ENCODE peak calls at places on chromosomes 12 and 14, in four cellular contexts. One of them, this sample, is unnamed.

GRCh38 chr12:20212658-20213387 is 155.5 kb upstream of the PDE3A start:
- DNase-seq in endothelial cell of umbilical vein: peak
- DNase-seq in OCI-LY7: no peak
- DNase-seq in HFF-Myc: peak
- DNase-seq in this sample: peak

GRCh38 chr12:48996794-48997718 is 2.1 kb downstream of the DDN start:
- DNase-seq in endothelial cell of umbilical vein: peak
- DNase-seq in OCI-LY7: peak
- DNase-seq in HFF-Myc: no peak
- DNase-seq in this sample: no peak

GRCh38 chr14:100348253-100348729 is 25.2 kb downstream of the SLC25A47 start:
- DNase-seq in endothelial cell of umbilical vein: no peak
- DNase-seq in OCI-LY7: no peak
- DNase-seq in HFF-Myc: no peak
- DNase-seq in this sample: no peak

GRCh38 chr14:34667007-34667406 is 37.1 kb upstream of the SNX6 start:
- DNase-seq in endothelial cell of umbilical vein: no peak
- DNase-seq in OCI-LY7: no peak
- DNase-seq in HFF-Myc: no peak
- DNase-seq in this sample: no peak

GRCh38 chr14:50954811-50955372 is 10.6 kb upstream of the PYGL start:
- DNase-seq in endothelial cell of umbilical vein: peak
- DNase-seq in OCI-LY7: peak
- DNase-seq in HFF-Myc: peak
- DNase-seq in this sample: no peak

GRCh38 chr12:124620606-124621295 is 53.3 kb upstream of the NCOR2 start:
- DNase-seq in endothelial cell of umbilical vein: no peak
- DNase-seq in OCI-LY7: no peak
- DNase-seq in HFF-Myc: no peak
- DNase-seq in this sample: peak

GRCh38 chr14:50542941-50543418 is 10.6 kb upstream of the MAP4K5 start:
- DNase-seq in endothelial cell of umbilical vein: peak
- DNase-seq in OCI-LY7: peak
- DNase-seq in HFF-Myc: no peak
- DNase-seq in this sample: no peak

GRCh38 chr12:103130564-103130963 is 173.1 kb downstream of the ASCL1 start:
- DNase-seq in endothelial cell of umbilical vein: no peak
- DNase-seq in OCI-LY7: no peak
- DNase-seq in HFF-Myc: no peak
- DNase-seq in this sample: no peak

GRCh38 chr12:80902711-80903110 is 35.0 kb downstream of the LIN7A start:
- DNase-seq in endothelial cell of umbilical vein: no peak
- DNase-seq in OCI-LY7: no peak
- DNase-seq in HFF-Myc: no peak
- DNase-seq in this sample: no peak

GRCh38 chr12:75859868-75860267 is 171.7 kb downstream of the PHLDA1 start:
- DNase-seq in endothelial cell of umbilical vein: no peak
- DNase-seq in OCI-LY7: no peak
- DNase-seq in HFF-Myc: no peak
- DNase-seq in this sample: no peak

GRCh38 chr14:95192306-95192705 is 35.0 kb upstream of the DICER1 start:
- DNase-seq in endothelial cell of umbilical vein: no peak
- DNase-seq in OCI-LY7: no peak
- DNase-seq in HFF-Myc: no peak
- DNase-seq in this sample: no peak

GRCh38 chr14:60222820-60223219 is 26.2 kb upstream of the PPM1A start:
- DNase-seq in endothelial cell of umbilical vein: no peak
- DNase-seq in OCI-LY7: no peak
- DNase-seq in HFF-Myc: no peak
- DNase-seq in this sample: no peak

GRCh38 chr14:78164226-78164853 is 5.8 kb upstream of the NRXN3 start:
- DNase-seq in endothelial cell of umbilical vein: no peak
- DNase-seq in OCI-LY7: peak
- DNase-seq in HFF-Myc: no peak
- DNase-seq in this sample: no peak

GRCh38 chr12:4050340-4050739 is 177.1 kb upstream of the PARP11 start:
- DNase-seq in endothelial cell of umbilical vein: no peak
- DNase-seq in OCI-LY7: no peak
- DNase-seq in HFF-Myc: no peak
- DNase-seq in this sample: no peak

GRCh38 chr12:87082756-87083155 is 826.6 kb upstream of the MGAT4C start:
- DNase-seq in endothelial cell of umbilical vein: no peak
- DNase-seq in OCI-LY7: no peak
- DNase-seq in HFF-Myc: no peak
- DNase-seq in this sample: no peak

GRCh38 chr12:113167868-113168267 is 17.4 kb downstream of the DDX54 start:
- DNase-seq in endothelial cell of umbilical vein: no peak
- DNase-seq in OCI-LY7: no peak
- DNase-seq in HFF-Myc: no peak
- DNase-seq in this sample: no peak

GRCh38 chr14:105092124-105092911 is 27.1 kb upstream of the GPR132 start:
- DNase-seq in endothelial cell of umbilical vein: no peak
- DNase-seq in OCI-LY7: no peak
- DNase-seq in HFF-Myc: no peak
- DNase-seq in this sample: no peak

GRCh38 chr12:78759387-78759786 is 105.2 kb upstream of the SYT1 start:
- DNase-seq in endothelial cell of umbilical vein: peak
- DNase-seq in OCI-LY7: no peak
- DNase-seq in HFF-Myc: peak
- DNase-seq in this sample: no peak

GRCh38 chr14:100292776-100293461 is 13.3 kb downstream of the SLC25A29 start:
- DNase-seq in endothelial cell of umbilical vein: no peak
- DNase-seq in OCI-LY7: no peak
- DNase-seq in HFF-Myc: no peak
- DNase-seq in this sample: no peak

GRCh38 chr12:64733857-64734256 is 25.3 kb downstream of the GNS start:
- DNase-seq in endothelial cell of umbilical vein: peak
- DNase-seq in OCI-LY7: no peak
- DNase-seq in HFF-Myc: no peak
- DNase-seq in this sample: peak

GRCh38 chr12:13198921-13199320 is 2.4 kb downstream of the EMP1 start:
- DNase-seq in endothelial cell of umbilical vein: peak
- DNase-seq in OCI-LY7: no peak
- DNase-seq in HFF-Myc: no peak
- DNase-seq in this sample: no peak

GRCh38 chr14:65179918-65180724 is 77.8 kb upstream of the MAX start:
- DNase-seq in endothelial cell of umbilical vein: peak
- DNase-seq in OCI-LY7: peak
- DNase-seq in HFF-Myc: peak
- DNase-seq in this sample: peak

DNA sequence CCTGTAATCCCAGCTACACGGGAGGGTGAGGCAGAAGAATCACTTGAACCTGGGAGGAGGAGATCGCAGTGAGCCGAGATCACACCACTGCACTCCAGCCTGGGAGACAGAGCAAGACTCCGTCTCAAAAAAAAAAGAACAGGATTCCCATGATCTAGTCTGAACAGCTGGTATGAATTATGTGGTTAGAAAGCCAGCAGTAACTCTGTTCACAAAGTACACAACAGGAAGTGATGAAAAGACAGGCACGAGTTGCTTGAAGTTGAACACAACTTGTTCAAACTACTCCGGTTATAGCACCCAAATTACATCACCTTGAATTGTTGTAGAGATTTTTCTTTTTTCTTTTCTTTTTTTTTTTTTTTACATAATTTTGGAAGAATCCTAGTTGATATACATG is 238.9 kb upstream of the RGS6 start:
- DNase-seq in endothelial cell of umbilical vein: no peak
- DNase-seq in OCI-LY7: peak
- DNase-seq in HFF-Myc: peak
- DNase-seq in this sample: no peak
- H3K4me3 ChIP-seq in endothelial cell of umbilical vein: no peak
- H3K4me3 ChIP-seq in OCI-LY7: no peak
- H3K4me3 ChIP-seq in HFF-Myc: no peak
- H3K4me3 ChIP-seq in this sample: no peak

DNA sequence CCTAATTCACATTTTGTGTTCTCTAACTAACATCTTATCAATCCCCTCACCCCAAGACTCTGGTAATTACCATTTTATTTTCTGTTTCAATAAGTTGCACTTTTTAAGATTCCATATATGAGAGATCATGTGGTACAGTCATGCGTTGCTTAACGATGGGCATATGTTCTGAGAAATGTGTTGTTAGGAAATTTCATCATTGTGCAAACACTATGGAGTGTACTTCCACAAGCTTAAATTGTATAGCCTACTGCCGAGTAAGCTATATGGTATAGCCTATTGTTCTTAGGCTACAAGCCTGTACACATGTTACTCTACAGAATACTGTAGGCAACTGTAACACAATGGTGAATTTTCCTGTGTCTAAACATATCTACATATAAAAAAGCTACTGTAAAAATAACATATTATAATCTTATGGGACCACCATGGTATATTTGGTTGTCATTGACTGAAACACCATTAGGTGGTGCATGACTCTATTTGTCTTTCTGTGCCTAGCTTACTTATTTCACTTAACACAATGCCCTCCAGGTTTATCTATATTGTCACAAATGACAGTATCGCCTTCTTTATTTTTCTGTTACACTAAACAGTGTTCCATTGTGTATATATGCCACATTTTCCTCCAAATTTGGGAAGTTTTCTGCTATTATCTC is 473.4 kb upstream of the LMO3 start:
- DNase-seq in endothelial cell of umbilical vein: no peak
- DNase-seq in OCI-LY7: peak
- DNase-seq in HFF-Myc: no peak
- DNase-seq in this sample: no peak
- TF ChIP-seq CTCF in endothelial cell of umbilical vein: no peak
- TF ChIP-seq CTCF in OCI-LY7: peak
- TF ChIP-seq CTCF in HFF-Myc: no peak
- TF ChIP-seq CTCF in this sample: peak

GRCh38 chr12:72442217-72442616 is 170.0 kb downstream of the TRHDE start:
- DNase-seq in endothelial cell of umbilical vein: no peak
- DNase-seq in OCI-LY7: no peak
- DNase-seq in HFF-Myc: no peak
- DNase-seq in this sample: no peak

GRCh38 chr12:72444125-72444524 is 172.0 kb downstream of the TRHDE start:
- DNase-seq in endothelial cell of umbilical vein: no peak
- DNase-seq in OCI-LY7: no peak
- DNase-seq in HFF-Myc: no peak
- DNase-seq in this sample: no peak

GRCh38 chr12:72448805-72449204 is 176.6 kb downstream of the TRHDE start:
- DNase-seq in endothelial cell of umbilical vein: no peak
- DNase-seq in OCI-LY7: no peak
- DNase-seq in HFF-Myc: no peak
- DNase-seq in this sample: no peak

GRCh38 chr12:72448089-72448488 is 175.9 kb downstream of the TRHDE start:
- DNase-seq in endothelial cell of umbilical vein: no peak
- DNase-seq in OCI-LY7: no peak
- DNase-seq in HFF-Myc: no peak
- DNase-seq in this sample: no peak

DNA sequence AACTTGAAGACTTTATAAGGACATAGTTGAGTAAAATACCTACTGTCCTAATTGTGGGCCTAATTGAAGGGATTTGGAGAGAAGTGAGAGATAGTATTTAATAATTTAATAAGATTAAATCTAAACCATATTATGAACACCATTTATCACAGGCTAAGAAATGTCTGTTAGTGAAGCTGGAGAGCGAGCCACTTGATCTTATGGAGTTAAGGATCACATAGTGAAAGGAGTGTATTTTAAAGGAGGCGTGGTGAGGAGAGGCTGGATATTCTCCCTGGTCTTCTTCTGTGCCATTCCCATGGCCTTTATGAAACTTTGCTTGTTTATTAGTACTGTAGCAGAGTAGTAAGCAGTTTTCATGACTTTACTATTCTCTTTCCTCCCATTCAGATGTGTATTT is 172.4 kb downstream of the TRHDE start:
- DNase-seq in endothelial cell of umbilical vein: no peak
- DNase-seq in OCI-LY7: no peak
- DNase-seq in HFF-Myc: no peak
- DNase-seq in this sample: no peak
- H3K4me3 ChIP-seq in endothelial cell of umbilical vein: no peak
- H3K4me3 ChIP-seq in OCI-LY7: no peak
- H3K4me3 ChIP-seq in HFF-Myc: no peak
- H3K4me3 ChIP-seq in this sample: no peak

DNA sequence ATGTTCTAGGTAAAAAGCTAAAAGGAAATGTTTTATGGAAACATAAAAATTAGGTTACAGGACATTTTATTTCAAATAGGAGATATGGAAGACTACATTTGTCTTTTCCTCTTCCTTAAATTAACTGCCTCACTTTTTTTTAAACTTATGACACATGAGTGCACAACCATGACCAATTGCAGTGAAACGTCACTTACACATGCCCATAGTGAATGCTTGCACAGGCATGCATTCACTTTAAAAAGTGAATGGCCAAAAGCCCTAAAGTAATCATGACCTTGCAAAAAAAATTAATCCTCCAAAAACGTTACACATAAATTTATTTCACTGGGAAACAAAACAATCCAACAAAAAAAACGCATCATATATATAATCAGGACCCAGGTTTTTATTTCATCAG is 343.2 kb upstream of the TMTC1 start:
- DNase-seq in endothelial cell of umbilical vein: no peak
- DNase-seq in OCI-LY7: no peak
- DNase-seq in HFF-Myc: no peak
- DNase-seq in this sample: no peak
- TF ChIP-seq CTCF in endothelial cell of umbilical vein: no peak
- TF ChIP-seq CTCF in OCI-LY7: no peak
- TF ChIP-seq CTCF in HFF-Myc: no peak
- TF ChIP-seq CTCF in this sample: no peak

This sample was measured in epithelial cell of proximal tubule.